ENCODE peak calls at places on chromosomes 6 and 20, in four cellular contexts. T, A, K and C are unnamed samples.

GRCh38 chr6:117346142-117346930 is 79.4 kb downstream of the ROS1 start:
- DNase-seq in K (no peak), T (no peak), A (no peak), C (no peak)

GRCh38 chr6:18340781-18341551 is 46.2 kb upstream of the RNF144B start:
- DNase-seq in A (no peak), T (no peak), K (no peak), C (no peak)

GRCh38 chr20:51420111-51420510 is 122.4 kb downstream of the NFATC2 start:
- DNase-seq in T (no peak), K (no peak), A (no peak), C (no peak)

GRCh38 chr6:137878810-137879285 is 11.8 kb downstream of the TNFAIP3 start:
- DNase-seq in T (no peak), K (no peak), A (peak), C (no peak)

GRCh38 chr20:4763776-4764525 is 42.2 kb downstream of the PRND start:
- DNase-seq in A (no peak), T (no peak), K (no peak), C (no peak)

GRCh38 chr6:84137051-84137375 is 90.4 kb downstream of the CEP162 start:
- DNase-seq in T (no peak), K (no peak), A (no peak), C (no peak)

GRCh38 chr20:4962257-4962855 is 39.0 kb downstream of the SLC23A2 start:
- DNase-seq in K (no peak), A (no peak), T (no peak), C (no peak)

GRCh38 chr6:35972471-35972985 is 51.6 kb upstream of the SRPK1 start:
- DNase-seq in T (no peak), A (no peak), K (no peak), C (peak)

GRCh38 chr6:53854843-53855567 is 60.2 kb downstream of the LRRC1 start:
- DNase-seq in K (no peak), A (no peak), T (no peak), C (no peak)

GRCh38 chr6:28726569-28727309 is 197.0 kb downstream of the TRIM27 start:
- DNase-seq in A (no peak), K (no peak), T (no peak), C (no peak)

GRCh38 chr6:28725274-28725809 is 198.4 kb downstream of the TRIM27 start:
- DNase-seq in T (no peak), K (no peak), A (no peak), C (no peak)

GRCh38 chr6:28729501-28730402 is 194.0 kb downstream of the TRIM27 start:
- DNase-seq in A (no peak), T (no peak), K (no peak), C (no peak)

GRCh38 chr6:28725890-28726348 is 197.9 kb downstream of the TRIM27 start:
- DNase-seq in A (no peak), T (no peak), K (no peak), C (no peak)

GRCh38 chr6:28727559-28728211 is 196.1 kb downstream of the TRIM27 start:
- DNase-seq in K (no peak), A (no peak), T (no peak), C (no peak)
- H3K4me3 ChIP-seq in K (no peak), A (no peak), T (no peak), C (no peak)

GRCh38 chr20:49045440-49046086 is 549 bp upstream of the CSE1L start:
- DNase-seq in A (no peak), K (peak), T (peak), C (no peak)

GRCh38 chr20:49043000-49043399 is 3.1 kb upstream of the CSE1L start:
- DNase-seq in T (no peak), K (no peak), A (no peak), C (no peak)

GRCh38 chr20:49046087-49046900 is at the start of gene CSE1L:
- DNase-seq in K (peak), T (peak), A (peak), C (peak)
- TF ChIP-seq POLR2A in K (no peak), T (peak), A (peak), C (peak)

GRCh38 chr6:80004199-80005072 is at the start of gene TTK:
- DNase-seq in T (peak), K (peak), A (peak), C (peak)

GRCh38 chr6:80006541-80006940 is 2.1 kb downstream of the TTK start:
- DNase-seq in T (no peak), K (no peak), A (no peak), C (no peak)

GRCh38 chr6:80001337-80001736 is 3.1 kb upstream of the TTK start:
- DNase-seq in T (no peak), A (no peak), K (no peak), C (no peak)

GRCh38 chr6:80003841-80004198 is 629 bp upstream of the TTK start:
- DNase-seq in A (no peak), K (no peak), T (peak), C (no peak)

GRCh38 chr6:80005406-80005805 is 957 bp downstream of the TTK start:
- DNase-seq in T (no peak), A (no peak), K (no peak), C (no peak)
- H3K4me3 ChIP-seq in T (no peak), A (peak), K (no peak), C (no peak)

GRCh38 chr6:20401403-20402180 is at the start of gene E2F3:
- DNase-seq in A (peak), K (peak), T (peak), C (peak)

GRCh38 chr6:20402181-20403079 is 751 bp downstream of the E2F3 start:
- DNase-seq in T (peak), A (no peak), K (peak), C (peak)

GRCh38 chr6:20404641-20405032 is 3.0 kb downstream of the E2F3 start:
- DNase-seq in A (no peak), T (peak), K (no peak), C (no peak)

GRCh38 chr6:20403080-20403765 is 1.5 kb downstream of the E2F3 start:
- DNase-seq in A (peak), K (peak), T (peak), C (peak)

GRCh38 chr6:20403766-20404640 is 2.3 kb downstream of the E2F3 start:
- DNase-seq in K (peak), T (no peak), A (peak), C (no peak)
- TF ChIP-seq POLR2A in K (no peak), T (no peak), A (no peak), C (no peak)

GRCh38 chr6:30829639-30830250 is 54.6 kb upstream of the DDR1 start:
- DNase-seq in A (no peak), K (no peak), T (no peak), C (no peak)
- H3K4me3 ChIP-seq in A (peak), K (no peak), T (no peak), C (no peak)

GRCh38 chr6:41524634-41525011 is 21.6 kb upstream of the FOXP4 start:
- DNase-seq in A (no peak), T (no peak), K (no peak), C (no peak)
- TF ChIP-seq POLR2A in A (no peak), T (no peak), K (no peak), C (no peak)

GRCh38 chr6:100446115-100446921 is 18.4 kb downstream of the SIM1 start:
- DNase-seq in A (no peak), T (no peak), K (no peak), C (no peak)

GRCh38 chr6:100449239-100449691 is 15.5 kb downstream of the SIM1 start:
- DNase-seq in K (no peak), T (no peak), A (no peak), C (no peak)

GRCh38 chr6:100445512-100445911 is 19.2 kb downstream of the SIM1 start:
- DNase-seq in K (no peak), A (no peak), T (no peak), C (no peak)

GRCh38 chr6:100447900-100448700 is 16.6 kb downstream of the SIM1 start:
- DNase-seq in T (no peak), K (no peak), A (no peak), C (no peak)

DNA sequence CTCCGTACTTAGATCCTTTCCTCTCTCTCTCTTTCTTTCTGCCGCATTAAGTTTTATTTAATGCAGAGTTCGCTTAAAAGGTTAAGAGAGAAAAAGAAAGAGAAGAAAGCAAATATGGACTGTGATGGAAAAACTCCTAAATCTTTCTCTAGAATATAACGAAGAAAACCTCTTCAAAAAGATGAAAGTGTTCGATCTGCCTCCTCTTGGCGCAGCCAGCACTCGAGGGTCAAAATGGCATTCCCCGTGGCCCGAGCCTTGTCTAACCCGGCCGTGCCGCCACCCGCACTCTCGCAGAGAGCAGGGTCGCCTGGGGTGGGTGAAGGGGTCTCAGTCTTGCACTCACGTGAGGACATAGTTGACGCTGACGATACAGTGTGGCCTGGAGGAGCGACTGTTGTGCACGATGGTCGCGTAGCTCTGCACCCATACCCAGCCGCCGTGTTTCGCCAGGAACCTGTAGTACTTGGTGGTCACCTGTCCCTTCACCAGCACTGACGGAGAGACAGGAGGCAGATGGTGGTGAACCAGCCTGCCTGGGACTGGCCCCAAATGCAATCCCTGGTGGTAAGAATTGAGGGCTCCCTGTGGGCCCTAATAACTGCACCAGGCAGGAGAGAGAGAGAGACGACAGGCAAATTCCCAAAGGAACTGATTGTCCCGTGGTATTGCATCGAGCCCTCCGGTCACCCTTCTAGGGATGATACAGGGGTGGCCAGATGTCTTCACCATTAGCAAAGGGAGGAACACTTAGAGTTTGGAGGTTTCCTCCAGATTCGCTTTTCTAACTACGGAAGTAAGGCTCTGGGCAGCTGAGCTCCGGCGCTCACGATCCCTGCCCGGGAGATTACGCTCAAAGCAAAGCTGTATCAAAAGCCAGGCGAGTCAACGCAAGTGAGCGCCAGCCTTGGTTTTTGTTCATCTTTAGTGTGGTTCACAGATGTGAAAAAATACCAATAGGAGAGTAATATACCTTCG is 17.5 kb downstream of the SIM1 start:
- DNase-seq in A (no peak), T (no peak), K (no peak), C (no peak)
- H3K4me3 ChIP-seq in A (peak), T (no peak), K (no peak), C (no peak)

DNA sequence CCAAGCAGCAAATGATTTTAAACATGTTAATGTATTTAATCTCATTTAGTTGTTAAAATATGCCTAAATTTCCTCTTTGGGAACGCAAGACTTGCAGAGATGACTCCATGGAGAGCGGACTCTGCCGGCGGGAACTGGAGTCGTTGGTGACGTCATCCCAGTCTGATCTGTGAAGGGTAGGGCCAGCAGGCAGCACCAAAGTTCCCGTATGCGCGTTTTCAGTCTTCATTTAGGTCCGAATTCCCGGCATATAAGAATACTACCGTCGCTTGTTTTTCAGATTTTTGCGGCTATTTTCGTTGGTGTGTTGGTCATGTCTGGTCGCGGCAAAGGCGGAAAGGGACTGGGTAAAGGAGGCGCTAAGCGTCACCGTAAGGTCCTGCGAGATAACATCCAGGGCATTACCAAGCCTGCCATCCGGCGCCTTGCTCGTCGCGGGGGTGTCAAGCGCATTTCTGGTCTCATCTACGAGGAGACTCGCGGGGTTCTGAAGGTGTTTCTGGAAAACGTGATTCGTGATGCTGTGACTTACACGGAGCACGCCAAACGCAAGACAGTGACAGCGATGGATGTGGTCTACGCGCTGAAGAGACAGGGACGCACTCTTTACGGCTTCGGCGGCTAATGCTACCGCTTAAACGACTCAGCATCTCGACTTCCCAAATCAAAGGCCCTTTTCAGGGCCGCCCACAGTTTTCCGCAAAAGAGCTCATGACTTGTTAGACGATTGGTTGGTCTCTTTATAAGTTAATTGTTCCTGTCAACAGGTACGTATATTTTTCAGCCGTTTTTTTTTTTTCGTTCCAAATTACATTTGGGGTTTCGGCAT is 117.3 kb downstream of the HFE start:
- DNase-seq in A (peak), T (peak), K (peak), C (peak)
- TF ChIP-seq POLR2A in A (peak), T (peak), K (peak), C (peak)

DNA sequence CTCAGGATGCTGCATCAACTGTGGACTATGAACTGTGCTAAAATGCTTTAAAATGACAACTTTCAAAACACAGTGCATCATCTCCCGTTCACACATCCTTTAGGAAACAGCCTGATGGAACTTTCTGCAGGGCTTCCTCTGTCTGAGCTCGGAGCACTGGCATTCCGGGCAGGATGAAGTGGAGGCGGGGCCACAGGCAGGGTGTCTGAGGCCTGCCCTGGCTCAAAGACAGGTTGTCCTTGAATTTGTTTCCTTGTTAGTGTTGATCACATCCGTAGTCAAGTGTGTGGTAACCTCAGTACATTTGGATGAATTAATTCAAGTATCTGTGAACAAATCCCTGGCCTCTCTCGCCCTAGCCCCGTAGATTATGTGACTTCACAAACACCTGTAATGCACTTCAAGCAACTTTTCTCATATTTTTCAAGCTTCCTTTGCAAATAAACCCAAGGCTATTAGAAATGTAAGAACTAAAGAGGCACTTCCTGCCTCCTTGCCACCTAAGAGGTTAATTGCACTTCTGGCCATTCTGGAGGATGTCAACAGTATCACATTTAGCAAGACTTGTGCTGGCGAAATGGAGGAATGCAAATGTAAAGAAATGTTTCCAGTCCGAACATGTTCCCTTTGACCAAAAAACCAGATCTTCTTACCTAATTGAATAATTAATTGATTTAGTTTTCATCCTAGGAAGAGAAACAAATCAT is 3.1 kb downstream of the CD93 start:
- DNase-seq in K (no peak), T (peak), A (no peak), C (peak)
- H3K4me3 ChIP-seq in K (no peak), T (no peak), A (peak), C (no peak)

GRCh38 chr6:10463040-10463439 is 48.2 kb upstream of the TFAP2A start:
- DNase-seq in A (no peak), T (no peak), K (no peak), C (no peak)

GRCh38 chr6:10460096-10460495 is 45.2 kb upstream of the TFAP2A start:
- DNase-seq in K (no peak), A (no peak), T (no peak), C (no peak)

GRCh38 chr6:10461850-10462249 is 47.0 kb upstream of the TFAP2A start:
- DNase-seq in T (no peak), K (no peak), A (no peak), C (no peak)

GRCh38 chr6:10463491-10464481 is 48.9 kb upstream of the TFAP2A start:
- DNase-seq in K (no peak), T (no peak), A (no peak), C (no peak)

DNA sequence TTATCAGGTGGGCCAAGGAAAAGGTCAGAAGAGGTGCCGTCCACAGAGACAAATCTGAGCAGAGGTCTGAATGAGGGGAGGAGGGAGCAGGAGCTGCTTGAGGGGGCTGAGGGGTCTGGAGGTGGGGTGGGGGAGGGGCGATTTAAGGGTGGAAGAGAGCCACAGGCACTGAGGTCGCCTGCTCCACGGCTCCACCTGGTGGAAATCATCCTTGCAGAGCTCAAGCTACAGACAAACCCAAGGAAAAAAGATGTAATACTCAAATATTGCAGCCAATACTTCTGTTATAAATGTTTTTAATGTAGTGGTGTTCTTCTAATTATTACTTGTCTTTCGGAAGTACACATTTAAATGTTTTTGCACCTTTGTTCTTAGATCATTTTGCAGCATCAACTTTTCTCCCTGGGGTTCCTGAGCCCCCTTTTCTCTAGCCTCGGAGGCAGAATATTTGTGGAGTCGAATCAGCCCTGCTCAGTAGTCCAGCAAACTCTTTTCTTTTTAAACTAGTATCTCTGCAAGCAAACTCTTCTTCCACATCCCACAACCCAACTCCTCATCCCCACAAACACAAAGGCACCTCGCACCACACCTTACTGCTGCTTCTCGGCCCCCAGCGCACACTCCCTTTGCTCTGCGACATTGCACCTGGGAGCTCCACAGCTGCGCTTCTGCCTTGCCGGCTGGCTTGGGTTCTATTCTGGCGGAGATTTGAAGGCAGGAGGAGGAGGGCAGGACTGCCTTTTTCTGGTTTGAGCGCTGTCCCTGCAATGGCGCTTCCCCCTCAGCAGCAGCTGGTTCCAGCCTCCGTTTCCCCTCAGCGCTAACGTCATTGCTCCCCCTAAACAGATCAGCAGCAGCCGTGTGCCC is 51.0 kb upstream of the TFAP2A start:
- DNase-seq in T (peak), A (no peak), K (peak), C (no peak)
- TF ChIP-seq POLR2A in T (no peak), A (no peak), K (no peak), C (no peak)